ENCODE peak calls at places on chromosomes 11 and 22, in eight cellular contexts. One of them, this sample, is unnamed.

GRCh38 chr22:25668437-25668836 is 73.6 kb upstream of the MYO18B start:
- DNase-seq in glomerular endothelial cell: no peak
- DNase-seq in stromal cell of bone marrow: peak; percentile 81
- DNase-seq in pulmonary artery endothelial cell: no peak
- DNase-seq in brain microvascular endothelial cell: no peak
- DNase-seq in neural progenitor cell: no peak
- DNase-seq in EH: no peak
- DNase-seq in A549: peak; percentile 11
- DNase-seq in this sample: no peak

GRCh38 chr22:49460662-49461371 is 366.9 kb downstream of the BRD1 start:
- DNase-seq in glomerular endothelial cell: no peak
- DNase-seq in stromal cell of bone marrow: no peak
- DNase-seq in pulmonary artery endothelial cell: no peak
- DNase-seq in brain microvascular endothelial cell: no peak
- DNase-seq in neural progenitor cell: no peak
- DNase-seq in EH: no peak
- DNase-seq in A549: no peak
- DNase-seq in this sample: no peak

GRCh38 chr11:130612291-130612802 is 163.9 kb downstream of the ADAMTS15 start:
- DNase-seq in glomerular endothelial cell: no peak
- DNase-seq in stromal cell of bone marrow: no peak
- DNase-seq in pulmonary artery endothelial cell: no peak
- DNase-seq in brain microvascular endothelial cell: no peak
- DNase-seq in neural progenitor cell: no peak
- DNase-seq in EH: peak; percentile 99
- DNase-seq in A549: peak; percentile 50
- DNase-seq in this sample: no peak

GRCh38 chr11:1854132-1854948 is 1.5 kb downstream of the LSP1 start:
- DNase-seq in glomerular endothelial cell: no peak
- DNase-seq in stromal cell of bone marrow: no peak
- DNase-seq in pulmonary artery endothelial cell: no peak
- DNase-seq in brain microvascular endothelial cell: no peak
- DNase-seq in neural progenitor cell: no peak
- DNase-seq in EH: no peak
- DNase-seq in A549: no peak
- DNase-seq in this sample: no peak

GRCh38 chr11:19241260-19242183 is 777 bp upstream of the E2F8 start:
- DNase-seq in glomerular endothelial cell: no peak
- DNase-seq in stromal cell of bone marrow: no peak
- DNase-seq in pulmonary artery endothelial cell: no peak
- DNase-seq in brain microvascular endothelial cell: no peak
- DNase-seq in neural progenitor cell: peak; percentile 80
- DNase-seq in EH: peak; percentile 33
- DNase-seq in A549: peak; percentile 16
- DNase-seq in this sample: peak; percentile 33

GRCh38 chr11:69106124-69106811 is 49.5 kb upstream of the SMIM38 start:
- DNase-seq in glomerular endothelial cell: no peak
- DNase-seq in stromal cell of bone marrow: no peak
- DNase-seq in pulmonary artery endothelial cell: no peak
- DNase-seq in brain microvascular endothelial cell: no peak
- DNase-seq in neural progenitor cell: no peak
- DNase-seq in EH: no peak
- DNase-seq in A549: no peak
- DNase-seq in this sample: no peak

GRCh38 chr11:23688835-23689234 is 808.0 kb upstream of the LUZP2 start:
- DNase-seq in glomerular endothelial cell: no peak
- DNase-seq in stromal cell of bone marrow: no peak
- DNase-seq in pulmonary artery endothelial cell: no peak
- DNase-seq in brain microvascular endothelial cell: peak; percentile 63
- DNase-seq in neural progenitor cell: no peak
- DNase-seq in EH: peak; percentile 45
- DNase-seq in A549: peak; percentile 1
- DNase-seq in this sample: no peak

GRCh38 chr11:84691830-84692229 is 935.3 kb downstream of the DLG2 start:
- DNase-seq in glomerular endothelial cell: no peak
- DNase-seq in stromal cell of bone marrow: no peak
- DNase-seq in pulmonary artery endothelial cell: no peak
- DNase-seq in brain microvascular endothelial cell: no peak
- DNase-seq in neural progenitor cell: peak; percentile 55
- DNase-seq in EH: no peak
- DNase-seq in A549: no peak
- DNase-seq in this sample: no peak

GRCh38 chr22:39117585-39118191 is 20.6 kb downstream of the APOBEC3H start:
- DNase-seq in glomerular endothelial cell: no peak
- DNase-seq in stromal cell of bone marrow: peak; percentile 19
- DNase-seq in pulmonary artery endothelial cell: peak; percentile 10
- DNase-seq in brain microvascular endothelial cell: peak; percentile 20
- DNase-seq in neural progenitor cell: peak; percentile 68
- DNase-seq in EH: peak; percentile 53
- DNase-seq in A549: peak; percentile 55
- DNase-seq in this sample: peak; percentile 67

GRCh38 chr11:134244593-134244992 is 8.6 kb downstream of the THYN1 start:
- DNase-seq in glomerular endothelial cell: no peak
- DNase-seq in stromal cell of bone marrow: no peak
- DNase-seq in pulmonary artery endothelial cell: no peak
- DNase-seq in brain microvascular endothelial cell: no peak
- DNase-seq in neural progenitor cell: peak; percentile 28
- DNase-seq in EH: peak; percentile 34
- DNase-seq in A549: peak; percentile 30
- DNase-seq in this sample: no peak

GRCh38 chr11:48148749-48149148 is 67.9 kb upstream of the OR4B1 start:
- DNase-seq in glomerular endothelial cell: no peak
- DNase-seq in stromal cell of bone marrow: no peak
- DNase-seq in pulmonary artery endothelial cell: no peak
- DNase-seq in brain microvascular endothelial cell: no peak
- DNase-seq in neural progenitor cell: no peak
- DNase-seq in EH: no peak
- DNase-seq in A549: no peak
- DNase-seq in this sample: no peak

GRCh38 chr22:43482310-43482625 is 70.5 kb downstream of the MPPED1 start:
- DNase-seq in glomerular endothelial cell: no peak
- DNase-seq in stromal cell of bone marrow: no peak
- DNase-seq in pulmonary artery endothelial cell: no peak
- DNase-seq in brain microvascular endothelial cell: no peak
- DNase-seq in neural progenitor cell: no peak
- DNase-seq in EH: no peak
- DNase-seq in A549: no peak
- DNase-seq in this sample: peak; percentile 21

GRCh38 chr11:118653684-118654390 is 25.6 kb downstream of the TREH start:
- DNase-seq in glomerular endothelial cell: no peak
- DNase-seq in stromal cell of bone marrow: no peak
- DNase-seq in pulmonary artery endothelial cell: no peak
- DNase-seq in brain microvascular endothelial cell: no peak
- DNase-seq in neural progenitor cell: no peak
- DNase-seq in EH: no peak
- DNase-seq in A549: no peak
- DNase-seq in this sample: no peak

GRCh38 chr11:119780264-119780953 is 51.4 kb upstream of the NECTIN1 start:
- DNase-seq in glomerular endothelial cell: no peak
- DNase-seq in stromal cell of bone marrow: no peak
- DNase-seq in pulmonary artery endothelial cell: no peak
- DNase-seq in brain microvascular endothelial cell: no peak
- DNase-seq in neural progenitor cell: no peak
- DNase-seq in EH: no peak
- DNase-seq in A549: no peak
- DNase-seq in this sample: no peak

GRCh38 chr11:120877746-120878365 is 146.0 kb upstream of the TBCEL start:
- DNase-seq in glomerular endothelial cell: no peak
- DNase-seq in stromal cell of bone marrow: no peak
- DNase-seq in pulmonary artery endothelial cell: no peak
- DNase-seq in brain microvascular endothelial cell: no peak
- DNase-seq in neural progenitor cell: no peak
- DNase-seq in EH: no peak
- DNase-seq in A549: no peak
- DNase-seq in this sample: no peak

GRCh38 chr11:37811349-37811748 is 1213.3 kb upstream of the RAG2 start:
- DNase-seq in glomerular endothelial cell: no peak
- DNase-seq in stromal cell of bone marrow: no peak
- DNase-seq in pulmonary artery endothelial cell: no peak
- DNase-seq in brain microvascular endothelial cell: no peak
- DNase-seq in neural progenitor cell: no peak
- DNase-seq in EH: no peak
- DNase-seq in A549: no peak
- DNase-seq in this sample: no peak

GRCh38 chr22:21009638-21010425 is 5.1 kb upstream of the P2RX6 start:
- DNase-seq in glomerular endothelial cell: no peak
- DNase-seq in stromal cell of bone marrow: no peak
- DNase-seq in pulmonary artery endothelial cell: peak; percentile 24
- DNase-seq in brain microvascular endothelial cell: peak; percentile 20
- DNase-seq in neural progenitor cell: peak; percentile 88
- DNase-seq in EH: peak; percentile 68
- DNase-seq in A549: peak; percentile 22
- DNase-seq in this sample: no peak

GRCh38 chr22:19086944-19087343 is 35.3 kb downstream of the DGCR2 start:
- DNase-seq in glomerular endothelial cell: no peak
- DNase-seq in stromal cell of bone marrow: no peak
- DNase-seq in pulmonary artery endothelial cell: no peak
- DNase-seq in brain microvascular endothelial cell: peak; percentile 45
- DNase-seq in neural progenitor cell: no peak
- DNase-seq in EH: peak; percentile 61
- DNase-seq in A549: no peak
- DNase-seq in this sample: no peak

GRCh38 chr11:59615132-59615636 is 390 bp downstream of the OSBP start:
- DNase-seq in glomerular endothelial cell: no peak
- DNase-seq in stromal cell of bone marrow: no peak
- DNase-seq in pulmonary artery endothelial cell: no peak
- DNase-seq in brain microvascular endothelial cell: peak; percentile 1
- DNase-seq in neural progenitor cell: no peak
- DNase-seq in EH: peak; percentile 18
- DNase-seq in A549: peak; percentile 39
- DNase-seq in this sample: peak; percentile 64

GRCh38 chr11:88695701-88696414 is 358.3 kb upstream of the CTSC start:
- DNase-seq in glomerular endothelial cell: no peak
- DNase-seq in stromal cell of bone marrow: peak; percentile 6
- DNase-seq in pulmonary artery endothelial cell: no peak
- DNase-seq in brain microvascular endothelial cell: no peak
- DNase-seq in neural progenitor cell: no peak
- DNase-seq in EH: no peak
- DNase-seq in A549: no peak
- DNase-seq in this sample: no peak

GRCh38 chr11:32448232-32448631 is 12.9 kb upstream of the WT1 start:
- DNase-seq in glomerular endothelial cell: no peak
- DNase-seq in stromal cell of bone marrow: no peak
- DNase-seq in pulmonary artery endothelial cell: no peak
- DNase-seq in brain microvascular endothelial cell: no peak
- DNase-seq in neural progenitor cell: peak; percentile 74
- DNase-seq in EH: peak; percentile 4
- DNase-seq in A549: peak; percentile 53
- DNase-seq in this sample: no peak

GRCh38 chr11:116078101-116078561 is 573.9 kb upstream of the CADM1 start:
- DNase-seq in glomerular endothelial cell: no peak
- DNase-seq in stromal cell of bone marrow: no peak
- DNase-seq in pulmonary artery endothelial cell: no peak
- DNase-seq in brain microvascular endothelial cell: no peak
- DNase-seq in neural progenitor cell: peak; percentile 80
- DNase-seq in EH: no peak
- DNase-seq in A549: no peak
- DNase-seq in this sample: no peak

GRCh38 chr11:117638913-117639543 is 158.0 kb downstream of the DSCAML1 start:
- DNase-seq in glomerular endothelial cell: no peak
- DNase-seq in stromal cell of bone marrow: no peak
- DNase-seq in pulmonary artery endothelial cell: no peak
- DNase-seq in brain microvascular endothelial cell: no peak
- DNase-seq in neural progenitor cell: no peak
- DNase-seq in EH: no peak
- DNase-seq in A549: no peak
- DNase-seq in this sample: no peak

GRCh38 chr11:30889116-30889765 is 303.1 kb upstream of the MPPED2 start:
- DNase-seq in glomerular endothelial cell: no peak
- DNase-seq in stromal cell of bone marrow: no peak
- DNase-seq in pulmonary artery endothelial cell: no peak
- DNase-seq in brain microvascular endothelial cell: peak; percentile 19
- DNase-seq in neural progenitor cell: no peak
- DNase-seq in EH: peak; percentile 13
- DNase-seq in A549: no peak
- DNase-seq in this sample: no peak

GRCh38 chr11:124114942-124115781 is at the start of gene VWA5A:
- DNase-seq in glomerular endothelial cell: peak; percentile 55
- DNase-seq in stromal cell of bone marrow: peak; percentile 89
- DNase-seq in pulmonary artery endothelial cell: peak; percentile 68
- DNase-seq in brain microvascular endothelial cell: peak; percentile 89
- DNase-seq in neural progenitor cell: peak; percentile 76
- DNase-seq in EH: peak; percentile 71
- DNase-seq in A549: peak; percentile 52
- DNase-seq in this sample: peak; percentile 63

GRCh38 chr11:125954123-125954944 is 8.5 kb downstream of the VSIG10L2 start:
- DNase-seq in glomerular endothelial cell: no peak
- DNase-seq in stromal cell of bone marrow: no peak
- DNase-seq in pulmonary artery endothelial cell: no peak
- DNase-seq in brain microvascular endothelial cell: no peak
- DNase-seq in neural progenitor cell: no peak
- DNase-seq in EH: no peak
- DNase-seq in A549: no peak
- DNase-seq in this sample: no peak

GRCh38 chr11:67441082-67441683 is 2.1 kb downstream of the CORO1B start:
- DNase-seq in glomerular endothelial cell: no peak
- DNase-seq in stromal cell of bone marrow: no peak
- DNase-seq in pulmonary artery endothelial cell: no peak
- DNase-seq in brain microvascular endothelial cell: no peak
- DNase-seq in neural progenitor cell: no peak
- DNase-seq in EH: no peak
- DNase-seq in A549: no peak
- DNase-seq in this sample: no peak

GRCh38 chr22:35617137-35617755 is at the start of gene MB:
- DNase-seq in glomerular endothelial cell: no peak
- DNase-seq in stromal cell of bone marrow: no peak
- DNase-seq in pulmonary artery endothelial cell: no peak
- DNase-seq in brain microvascular endothelial cell: no peak
- DNase-seq in neural progenitor cell: no peak
- DNase-seq in EH: no peak
- DNase-seq in A549: no peak
- DNase-seq in this sample: no peak

GRCh38 chr11:12686246-12687060 is 12.2 kb downstream of the TEAD1 start:
- DNase-seq in glomerular endothelial cell: no peak
- DNase-seq in stromal cell of bone marrow: no peak
- DNase-seq in pulmonary artery endothelial cell: no peak
- DNase-seq in brain microvascular endothelial cell: no peak
- DNase-seq in neural progenitor cell: no peak
- DNase-seq in EH: peak; percentile 43
- DNase-seq in A549: no peak
- DNase-seq in this sample: no peak

GRCh38 chr11:88508808-88509581 is 171.5 kb upstream of the CTSC start:
- DNase-seq in glomerular endothelial cell: no peak
- DNase-seq in stromal cell of bone marrow: no peak
- DNase-seq in pulmonary artery endothelial cell: no peak
- DNase-seq in brain microvascular endothelial cell: no peak
- DNase-seq in neural progenitor cell: peak; percentile 57
- DNase-seq in EH: peak; percentile 25
- DNase-seq in A549: peak; percentile 10
- DNase-seq in this sample: peak; percentile 32

GRCh38 chr11:74685905-74686304 is 45.3 kb downstream of the CHRDL2 start:
- DNase-seq in glomerular endothelial cell: no peak
- DNase-seq in stromal cell of bone marrow: no peak
- DNase-seq in pulmonary artery endothelial cell: no peak
- DNase-seq in brain microvascular endothelial cell: no peak
- DNase-seq in neural progenitor cell: no peak
- DNase-seq in EH: no peak
- DNase-seq in A549: no peak
- DNase-seq in this sample: no peak